ENCODE peak calls at places on chromosomes 6 and 20, in nine cellular contexts. R is tibial artery, Z is PC-9, L is fibroblast of pulmonary artery, S is fibroblast of the aortic adventitia, Q is GM12864, C is HCT116, D is foreskin fibroblast, A is mucosa of descending colon. P is an unnamed sample.

GRCh38 chr6:157873735-157874344 is 50.8 kb downstream of the SNX9 start:
- DNase-seq in R (peak; percentile 84), A (peak; percentile 91), Z (peak; percentile 59), Q (peak; percentile 43), D (peak; percentile 41), S (peak; percentile 74), L (peak; percentile 77), C (peak; percentile 50), P (peak; percentile 73)

GRCh38 chr6:134267917-134268361 is 50.0 kb downstream of the SGK1 start:
- DNase-seq in C (no peak), A (peak; percentile 55), D (no peak), S (no peak), R (no peak), Z (no peak), Q (no peak), L (peak; percentile 89), P (no peak)

GRCh38 chr20:32674362-32674789 is 635 bp upstream of the C20orf203 start:
- DNase-seq in A (peak; percentile 68), C (peak; percentile 40), Q (peak; percentile 38), L (peak; percentile 68), R (no peak), Z (peak; percentile 58), D (peak; percentile 34), S (peak; percentile 65), P (peak; percentile 48)

GRCh38 chr6:122563364-122564052 is 46.7 kb upstream of the PKIB start:
- DNase-seq in A (no peak), Z (no peak), R (no peak), C (no peak), S (no peak), D (no peak), L (no peak), Q (no peak), P (no peak)

GRCh38 chr6:55937227-55937626 is 61.8 kb upstream of the BMP5 start:
- DNase-seq in Q (no peak), D (no peak), R (no peak), L (no peak), Z (no peak), A (no peak), C (no peak), S (no peak), P (no peak)

GRCh38 chr20:31606928-31607639 is 2.0 kb downstream of the ID1 start:
- DNase-seq in R (no peak), D (no peak), C (peak; percentile 93), Q (no peak), Z (peak; percentile 51), A (peak; percentile 60), S (peak; percentile 73), L (peak; percentile 92), P (peak; percentile 85)

GRCh38 chr6:85923013-85923430 is 280.3 kb upstream of the SYNCRIP start:
- DNase-seq in A (peak; percentile 27), Q (no peak), S (peak; percentile 53), R (no peak), L (peak; percentile 60), Z (no peak), D (peak; percentile 7), C (peak; percentile 22), P (peak; percentile 22)

GRCh38 chr6:149334682-149335160 is 17.2 kb downstream of the TAB2 start:
- DNase-seq in A (no peak), L (peak; percentile 83), Z (peak; percentile 68), R (no peak), D (peak; percentile 73), S (peak; percentile 82), C (peak; percentile 75), Q (no peak), P (peak; percentile 74)

GRCh38 chr6:8462169-8462568 is 26.8 kb upstream of the SLC35B3 start:
- DNase-seq in D (no peak), S (no peak), R (no peak), L (no peak), A (no peak), Z (no peak), C (no peak), Q (no peak), P (no peak)

GRCh38 chr20:5402903-5403531 is 86.3 kb upstream of the PROKR2 start:
- DNase-seq in Q (peak; percentile 12), L (peak; percentile 24), A (peak; percentile 40), D (no peak), Z (no peak), C (no peak), R (no peak), S (peak; percentile 7), P (no peak)

GRCh38 chr6:136591617-136592016 is 41.4 kb upstream of the MAP7 start:
- DNase-seq in S (no peak), R (no peak), A (no peak), D (no peak), Z (no peak), C (no peak), L (no peak), Q (no peak), P (no peak)

GRCh38 chr20:25315418-25316210 is 67.7 kb downstream of the PYGB start:
- DNase-seq in Q (no peak), A (no peak), C (no peak), R (peak; percentile 43), Z (peak; percentile 73), L (peak; percentile 29), D (no peak), S (peak; percentile 36), P (peak; percentile 48)

GRCh38 chr20:4482378-4482777 is 239.3 kb upstream of the PRND start:
- DNase-seq in L (no peak), Z (no peak), R (no peak), D (no peak), S (no peak), C (no peak), A (no peak), Q (no peak), P (no peak)

GRCh38 chr6:111631018-111631417 is 25.3 kb upstream of the TRAF3IP2 start:
- DNase-seq in Q (no peak), C (no peak), A (no peak), L (no peak), S (no peak), R (no peak), Z (no peak), D (no peak), P (no peak)

GRCh38 chr6:111625099-111625416 is 19.4 kb upstream of the TRAF3IP2 start:
- DNase-seq in Q (no peak), C (no peak), L (no peak), A (no peak), S (no peak), R (no peak), Z (no peak), D (no peak), P (no peak)

GRCh38 chr6:111625511-111626331 is 20.0 kb upstream of the TRAF3IP2 start:
- DNase-seq in L (peak; percentile 42), A (no peak), Z (no peak), C (no peak), D (no peak), Q (no peak), R (peak; percentile 79), S (peak; percentile 70), P (peak; percentile 78)

GRCh38 chr6:111626446-111626845 is 20.8 kb upstream of the TRAF3IP2 start:
- DNase-seq in L (no peak), S (no peak), Z (no peak), C (no peak), A (no peak), R (no peak), D (no peak), Q (no peak), P (no peak)

GRCh38 chr6:111628117-111628866 is 22.6 kb upstream of the TRAF3IP2 start:
- DNase-seq in L (peak; percentile 44), D (peak; percentile 62), Z (no peak), A (no peak), S (peak; percentile 84), Q (no peak), R (peak; percentile 3), C (no peak), P (no peak)
- H3K4me3 ChIP-seq in L (no peak overlapping the region), D (peak overlapping the region; percentile 35), Z (no peak overlapping the region), A (no peak overlapping the region), S (peak overlapping the region; percentile 7), Q (no peak overlapping the region), R (no peak overlapping the region), C (no peak overlapping the region), P (no peak overlapping the region)

DNA sequence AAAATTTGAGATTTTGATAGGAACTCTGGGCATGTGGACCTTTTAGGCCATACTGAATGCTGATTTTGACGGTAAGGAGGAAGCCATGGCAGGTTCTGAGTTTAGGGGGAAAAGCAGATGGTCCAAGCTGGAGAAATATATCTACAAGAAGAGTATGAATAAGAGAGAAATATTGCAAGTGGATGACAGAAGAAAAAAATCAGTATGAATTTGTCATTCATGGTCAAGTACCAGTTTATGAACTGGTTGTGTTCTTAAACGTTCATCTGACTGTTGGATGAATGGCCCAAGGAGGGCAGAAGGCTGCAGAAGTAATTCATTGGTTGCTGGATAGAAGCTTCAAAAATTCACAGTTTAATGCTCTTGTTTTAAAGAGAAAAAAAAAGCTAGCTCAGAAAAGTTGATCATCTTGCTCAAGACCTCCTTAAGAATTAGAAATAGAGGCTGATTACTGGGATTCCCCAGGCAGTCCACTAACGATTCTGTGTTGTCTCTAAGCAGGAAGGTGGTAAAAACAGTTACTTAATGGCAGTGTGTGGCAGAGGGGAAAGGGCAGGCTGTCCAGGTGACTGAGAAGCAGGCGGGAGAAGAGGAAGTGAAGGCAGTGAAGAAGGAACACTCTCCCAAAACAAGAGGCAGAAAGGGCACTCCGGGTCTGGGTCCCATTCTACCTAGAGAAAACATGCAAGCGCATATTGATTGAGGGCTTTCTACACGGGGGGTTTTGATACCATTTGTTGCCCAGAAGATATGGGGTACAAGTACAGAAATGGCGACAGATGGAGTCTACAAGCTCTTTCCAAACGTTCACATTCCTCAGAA is 2.0 kb upstream of the DUSP22 start:
- DNase-seq in D (no peak), R (no peak), C (no peak), Z (no peak), Q (no peak), S (no peak), L (no peak), A (no peak), P (no peak)
- H3K4me3 ChIP-seq in D (no peak overlapping the region), R (no peak overlapping the region), C (no peak overlapping the region), Z (no peak overlapping the region), Q (peak overlapping the region; percentile 63), S (no peak overlapping the region), L (no peak overlapping the region), A (no peak overlapping the region), P (no peak overlapping the region)

DNA sequence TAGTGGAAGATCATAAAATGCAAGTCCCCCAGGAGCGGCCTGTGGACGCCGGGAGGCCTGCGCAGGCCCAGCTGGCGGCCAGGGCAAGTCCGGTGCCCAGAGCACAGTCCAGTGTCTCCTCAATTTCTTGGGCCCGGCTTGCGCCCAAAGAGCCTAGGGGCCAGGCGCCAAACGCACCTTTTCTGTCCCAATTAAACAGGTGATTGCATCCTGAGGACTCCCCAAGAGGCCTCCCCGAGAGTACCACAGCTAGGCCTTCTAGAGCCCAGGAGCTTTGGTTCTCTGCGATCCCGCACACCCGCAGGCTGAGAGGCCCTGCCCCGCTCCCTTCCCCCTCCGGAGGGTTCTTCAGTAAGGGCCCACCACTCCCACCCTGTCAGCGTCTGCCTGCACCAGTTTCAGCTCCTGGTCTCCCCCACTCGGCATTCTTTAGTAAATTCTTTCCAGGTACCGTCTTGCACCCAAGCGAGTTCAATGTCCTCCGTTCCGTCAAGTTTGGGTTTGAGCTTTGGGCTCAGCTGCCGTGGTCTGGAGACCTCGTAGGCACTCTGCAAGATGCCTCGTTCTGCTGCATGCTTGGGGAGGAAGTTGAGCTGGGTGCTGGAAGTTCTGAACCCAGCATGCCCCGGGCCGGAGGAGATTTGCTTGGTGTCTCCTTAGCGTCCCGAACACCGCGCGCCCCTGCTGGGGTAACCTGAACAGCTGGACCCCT is 3.9 kb upstream of the NKX2-2 start:
- DNase-seq in Z (no peak), C (no peak), Q (no peak), L (no peak), A (no peak), S (no peak), R (no peak), D (no peak), P (no peak)
- H3K4me3 ChIP-seq in Z (no peak overlapping the region), C (no peak overlapping the region), Q (no peak overlapping the region), L (no peak overlapping the region), A (no peak overlapping the region), S (no peak overlapping the region), R (no peak overlapping the region), D (no peak overlapping the region), P (no peak overlapping the region)

GRCh38 chr6:53792973-53793317 is 1.9 kb upstream of the LRRC1 start:
- DNase-seq in S (no peak), D (no peak), Z (no peak), C (no peak), A (no peak), Q (no peak), L (no peak), R (no peak), P (no peak)
- H3K4me3 ChIP-seq in S (peak overlapping the region; percentile 80), D (peak overlapping the region; percentile 86), Z (peak overlapping the region; percentile 86), C (peak overlapping the region; percentile 75), A (no peak overlapping the region), Q (no peak overlapping the region), L (peak overlapping the region; percentile 80), R (no peak overlapping the region), P (peak overlapping the region; percentile 76)